ENCODE peak calls at places on chromosomes 6 and 20, in ten cellular contexts. I is A549, E is H54, P is right lobe of liver, B is Peyer's patch, O is stomach, T is heart left ventricle, W is spleen, H is breast epithelium, N is suprapubic skin. J is an unnamed sample.

GRCh38 chr6:76992553-76992952 is 470.7 kb downstream of the HTR1B start:
- DNase-seq in I (no peak), E (no peak), P (no peak), B (no peak), O (no peak), T (no peak), W (no peak), H (no peak), N (no peak), J (no peak)

GRCh38 chr6:53011993-53012392 is 16.9 kb upstream of the GSTA4 start:
- DNase-seq in I (no peak), E (no peak), P (no peak), B (no peak), O (no peak), T (no peak), W (no peak), H (no peak), N (no peak), J (no peak)

GRCh38 chr6:157764346-157765068 is 58.5 kb upstream of the SNX9 start:
- DNase-seq in I (peak), E (peak), P (no peak), B (peak), O (peak), T (peak), W (peak), H (peak), N (peak), J (peak)

GRCh38 chr20:17559338-17559737 is 10.5 kb upstream of the DSTN start:
- DNase-seq in I (no peak), E (no peak), P (no peak), B (no peak), O (no peak), T (no peak), W (no peak), H (no peak), N (no peak), J (no peak)

GRCh38 chr6:35146453-35146852 is 5.3 kb upstream of the TCP11 start:
- DNase-seq in I (peak), E (no peak), P (peak), B (peak), O (peak), T (no peak), W (no peak), H (no peak), N (no peak), J (peak)

GRCh38 chr6:148134566-148134965 is 208.1 kb upstream of the SASH1 start:
- DNase-seq in I (no peak), E (no peak), P (no peak), B (no peak), O (no peak), T (no peak), W (no peak), H (no peak), N (no peak), J (no peak)

GRCh38 chr6:28336284-28337024 is 506 bp upstream of the ZSCAN31 start:
- DNase-seq in I (no peak), E (no peak), P (no peak), B (peak), O (no peak), T (no peak), W (no peak), H (no peak), N (no peak), J (peak)

GRCh38 chr6:69084746-69085335 is 449.8 kb downstream of the ADGRB3 start:
- DNase-seq in I (peak), E (no peak), P (no peak), B (no peak), O (no peak), T (no peak), W (no peak), H (no peak), N (no peak), J (no peak)

GRCh38 chr6:47168176-47168575 is 126.0 kb upstream of the ADGRF1 start:
- DNase-seq in I (peak), E (peak), P (no peak), B (no peak), O (peak), T (no peak), W (no peak), H (no peak), N (no peak), J (peak)

GRCh38 chr6:166097914-166098522 is 69.6 kb downstream of the TBXT start:
- DNase-seq in I (peak), E (peak), P (peak), B (peak), O (peak), T (peak), W (peak), H (peak), N (no peak), J (peak)

GRCh38 chr20:44187763-44188709 is 1.0 kb upstream of the JPH2 start:
- DNase-seq in I (no peak), E (no peak), P (no peak), B (no peak), O (no peak), T (no peak), W (no peak), H (no peak), N (no peak), J (no peak)

GRCh38 chr20:44185574-44185973 is 1.4 kb downstream of the JPH2 start:
- DNase-seq in I (no peak), E (no peak), P (no peak), B (no peak), O (no peak), T (no peak), W (no peak), H (no peak), N (no peak), J (no peak)

GRCh38 chr20:44187054-44187762 is at the start of gene JPH2:
- DNase-seq in I (peak), E (peak), P (no peak), B (no peak), O (peak), T (peak), W (no peak), H (peak), N (no peak), J (peak)

GRCh38 chr20:44186201-44186600 is 787 bp downstream of the JPH2 start:
- DNase-seq in I (no peak), E (no peak), P (no peak), B (no peak), O (no peak), T (no peak), W (no peak), H (no peak), N (no peak), J (no peak)

GRCh38 chr20:44186674-44187053 is 324 bp downstream of the JPH2 start:
- DNase-seq in I (no peak), E (no peak), P (no peak), B (peak), O (no peak), T (no peak), W (no peak), H (no peak), N (no peak), J (peak)
- TF ChIP-seq POLR2A in I (no peak), E (no peak), P (no peak), B (no peak), O (no peak), T (no peak), W (no peak), H (no peak), N (no peak), J (peak)

GRCh38 chr6:36612101-36612625 is 18.0 kb downstream of the SRSF3 start:
- DNase-seq in I (no peak), E (no peak), P (peak), B (peak), O (no peak), T (no peak), W (peak), H (peak), N (peak), J (no peak)

GRCh38 chr6:36609582-36609981 is 15.4 kb downstream of the SRSF3 start:
- DNase-seq in I (no peak), E (no peak), P (peak), B (peak), O (no peak), T (no peak), W (no peak), H (no peak), N (peak), J (no peak)

GRCh38 chr6:36610576-36611336 is 16.6 kb downstream of the SRSF3 start:
- DNase-seq in I (no peak), E (no peak), P (peak), B (peak), O (no peak), T (no peak), W (peak), H (no peak), N (peak), J (no peak)

GRCh38 chr6:36608788-36609563 is 14.8 kb downstream of the SRSF3 start:
- DNase-seq in I (no peak), E (no peak), P (peak), B (peak), O (no peak), T (no peak), W (no peak), H (no peak), N (peak), J (no peak)

DNA sequence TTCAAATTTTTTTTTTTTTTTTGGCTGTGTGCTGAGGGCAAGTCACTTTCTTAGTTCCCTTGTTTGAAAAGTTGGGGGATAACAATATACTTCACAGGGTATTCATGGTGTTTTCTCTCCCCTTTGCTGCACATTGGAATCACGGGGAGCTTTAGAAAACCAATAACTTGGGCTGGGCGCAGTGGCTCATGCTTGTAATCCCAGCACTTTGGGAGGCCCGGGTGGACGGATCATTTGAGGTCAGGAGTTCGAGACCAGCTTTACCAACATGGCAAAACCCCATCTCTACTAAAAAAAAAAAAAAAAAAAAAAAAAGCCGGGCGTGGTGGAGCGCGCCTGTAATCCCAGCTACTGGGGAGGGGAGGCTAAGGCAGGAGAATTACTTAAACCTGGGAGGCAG is 15.9 kb downstream of the SRSF3 start:
- DNase-seq in I (no peak), E (no peak), P (peak), B (no peak), O (no peak), T (no peak), W (peak), H (peak), N (peak), J (no peak)
- TF ChIP-seq POLR2A in I (no peak), E (no peak), P (no peak), B (no peak), O (no peak), T (no peak), W (no peak), H (no peak), N (no peak), J (no peak)

DNA sequence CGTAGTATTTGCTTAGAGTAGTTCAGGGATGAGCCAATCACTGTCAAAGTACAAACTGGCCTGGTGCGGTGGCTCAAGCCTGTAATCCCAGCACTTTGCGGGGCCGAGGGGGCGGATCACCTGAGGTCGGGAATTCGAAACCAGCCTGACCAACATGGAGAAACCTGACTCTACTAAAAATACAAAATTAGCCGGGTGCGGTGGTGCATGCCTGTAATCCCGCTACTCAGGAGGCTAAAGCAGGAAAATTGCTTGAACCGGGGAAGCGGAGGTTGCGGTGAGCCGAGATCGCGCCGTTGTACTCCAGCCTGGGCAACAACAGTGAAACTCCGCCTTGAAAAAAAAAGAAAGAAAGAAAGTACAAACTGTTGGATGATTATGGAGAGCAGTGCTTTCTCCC is 27.5 kb upstream of the JARID2 start:
- DNase-seq in I (no peak), E (no peak), P (no peak), B (no peak), O (no peak), T (no peak), W (no peak), H (no peak), N (no peak), J (no peak)
- TF ChIP-seq POLR2A in I (no peak), E (no peak), P (no peak), B (no peak), O (no peak), T (no peak), W (no peak), H (no peak), N (no peak), J (no peak)

GRCh38 chr6:15522856-15523529 is 139.8 kb downstream of the DTNBP1 start:
- DNase-seq in I (no peak), E (no peak), P (no peak), B (no peak), O (peak), T (no peak), W (peak), H (peak), N (no peak), J (no peak)
- TF ChIP-seq POLR2A in I (no peak), E (no peak), P (no peak), B (no peak), O (no peak), T (no peak), W (no peak), H (no peak), N (no peak), J (no peak)

GRCh38 chr6:31660224-31660997 is at the start of gene C6orf47:
- DNase-seq in I (peak), E (peak), P (peak), B (peak), O (peak), T (peak), W (peak), H (peak), N (peak), J (peak)

GRCh38 chr6:31660998-31661866 is 654 bp upstream of the C6orf47 start:
- DNase-seq in I (no peak), E (no peak), P (no peak), B (no peak), O (no peak), T (no peak), W (no peak), H (no peak), N (no peak), J (no peak)

GRCh38 chr6:31663961-31664789 is 622 bp downstream of the GPANK1 start:
- DNase-seq in I (no peak), E (peak), P (no peak), B (peak), O (no peak), T (no peak), W (peak), H (no peak), N (no peak), J (peak)

GRCh38 chr6:31663087-31663960 is 1.5 kb downstream of the GPANK1 start:
- DNase-seq in I (no peak), E (no peak), P (no peak), B (no peak), O (no peak), T (no peak), W (no peak), H (no peak), N (no peak), J (no peak)

GRCh38 chr6:31661867-31662723 is 1.5 kb upstream of the C6orf47 start:
- DNase-seq in I (no peak), E (no peak), P (no peak), B (no peak), O (no peak), T (no peak), W (no peak), H (no peak), N (no peak), J (no peak)
- TF ChIP-seq POLR2A in I (no peak), E (no peak), P (no peak), B (no peak), O (no peak), T (no peak), W (no peak), H (no peak), N (no peak), J (no peak)

DNA sequence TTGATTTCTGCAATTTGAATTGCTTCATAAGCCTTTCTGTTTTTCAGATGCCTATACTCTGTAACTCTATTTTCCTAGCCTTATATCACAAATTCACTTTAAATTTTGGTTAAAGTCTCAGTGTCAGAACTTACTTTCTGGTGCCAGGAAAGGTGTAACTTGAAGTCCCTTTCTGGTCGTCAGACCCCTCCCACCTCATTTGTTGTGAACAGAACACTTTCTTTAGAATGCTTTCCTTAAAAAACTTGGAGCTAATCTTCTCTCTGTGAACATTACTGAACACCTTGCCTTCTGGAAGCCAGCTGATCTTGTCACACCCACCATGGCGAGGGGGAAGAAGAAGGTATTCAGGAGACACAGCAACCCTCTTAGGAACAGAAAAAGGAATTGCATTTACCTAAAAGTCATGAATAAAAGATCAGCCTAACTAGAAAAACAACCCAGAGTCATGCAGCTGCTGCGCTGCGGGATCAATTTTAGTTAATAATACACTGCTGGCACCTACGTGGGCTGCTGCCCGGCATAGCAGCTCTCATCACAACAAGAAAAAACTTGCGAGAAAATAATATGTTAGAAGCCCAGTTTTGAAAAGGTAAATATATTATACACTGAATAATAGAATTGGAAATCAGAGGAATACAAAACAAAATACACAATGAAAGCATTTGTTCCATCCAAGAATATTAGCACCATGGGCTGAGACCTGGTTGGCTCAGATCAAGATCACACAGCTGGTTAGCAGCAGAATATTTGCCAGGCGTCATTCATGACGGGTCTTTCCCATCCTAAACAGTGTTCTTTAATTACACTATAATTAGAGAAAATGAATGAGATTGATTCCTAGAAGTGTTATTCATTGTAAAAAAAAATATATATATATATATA is 5.7 kb upstream of the FAM217A start:
- DNase-seq in I (no peak), E (no peak), P (no peak), B (no peak), O (no peak), T (no peak), W (no peak), H (no peak), N (no peak), J (no peak)
- TF ChIP-seq POLR2A in I (no peak), E (no peak), P (no peak), B (no peak), O (no peak), T (no peak), W (no peak), H (no peak), N (no peak), J (no peak)

DNA sequence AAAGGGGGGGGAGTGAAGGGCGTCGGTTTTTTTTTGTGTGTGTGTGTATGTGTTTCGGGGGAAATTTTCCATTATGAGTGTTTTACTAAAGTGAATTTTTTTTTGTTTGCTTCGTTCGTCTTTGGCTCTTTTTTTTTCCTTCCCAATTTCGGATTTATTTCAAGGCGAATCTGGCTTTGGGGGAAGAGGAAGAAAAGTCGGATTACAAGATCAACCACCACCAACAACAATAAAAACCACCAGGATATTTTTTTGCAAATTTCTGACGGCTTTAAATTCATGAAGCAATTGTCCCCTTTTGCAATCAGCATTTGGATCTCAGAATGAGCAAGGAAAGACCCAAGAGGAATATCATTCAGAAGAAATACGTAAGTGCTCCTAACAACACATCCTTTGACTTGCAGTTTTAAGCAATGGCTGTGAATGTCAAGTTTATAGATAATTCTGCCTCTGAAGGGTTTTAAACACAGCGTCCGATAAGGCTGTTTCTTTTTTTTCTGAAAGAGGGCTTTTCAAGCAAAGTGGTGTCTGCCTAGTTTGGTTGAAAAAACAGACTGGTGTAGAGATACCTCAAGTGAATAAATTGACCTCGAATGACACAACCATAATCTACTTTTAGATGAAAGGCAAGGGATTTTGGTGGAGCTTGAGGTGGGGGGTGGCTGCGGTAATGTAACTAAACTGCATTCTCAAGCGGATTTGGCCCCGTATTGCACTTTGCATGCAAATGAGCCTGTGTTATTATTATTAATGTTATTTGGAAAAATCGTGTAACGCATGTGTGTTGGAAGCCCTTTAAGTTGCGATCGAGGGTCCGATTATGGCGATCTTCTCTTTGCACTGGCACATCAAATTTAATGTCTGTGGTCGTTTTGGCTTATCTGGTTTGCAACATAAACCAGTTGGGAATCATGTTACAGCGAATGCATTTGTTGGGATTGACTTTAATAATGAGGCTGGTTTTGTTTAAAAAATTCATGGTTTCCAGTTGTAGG is 645 bp downstream of the JARID2 start:
- DNase-seq in I (no peak), E (no peak), P (no peak), B (no peak), O (no peak), T (no peak), W (peak), H (no peak), N (no peak), J (no peak)
- TF ChIP-seq POLR2A in I (no peak), E (no peak), P (no peak), B (no peak), O (no peak), T (no peak), W (no peak), H (no peak), N (no peak), J (no peak)

DNA sequence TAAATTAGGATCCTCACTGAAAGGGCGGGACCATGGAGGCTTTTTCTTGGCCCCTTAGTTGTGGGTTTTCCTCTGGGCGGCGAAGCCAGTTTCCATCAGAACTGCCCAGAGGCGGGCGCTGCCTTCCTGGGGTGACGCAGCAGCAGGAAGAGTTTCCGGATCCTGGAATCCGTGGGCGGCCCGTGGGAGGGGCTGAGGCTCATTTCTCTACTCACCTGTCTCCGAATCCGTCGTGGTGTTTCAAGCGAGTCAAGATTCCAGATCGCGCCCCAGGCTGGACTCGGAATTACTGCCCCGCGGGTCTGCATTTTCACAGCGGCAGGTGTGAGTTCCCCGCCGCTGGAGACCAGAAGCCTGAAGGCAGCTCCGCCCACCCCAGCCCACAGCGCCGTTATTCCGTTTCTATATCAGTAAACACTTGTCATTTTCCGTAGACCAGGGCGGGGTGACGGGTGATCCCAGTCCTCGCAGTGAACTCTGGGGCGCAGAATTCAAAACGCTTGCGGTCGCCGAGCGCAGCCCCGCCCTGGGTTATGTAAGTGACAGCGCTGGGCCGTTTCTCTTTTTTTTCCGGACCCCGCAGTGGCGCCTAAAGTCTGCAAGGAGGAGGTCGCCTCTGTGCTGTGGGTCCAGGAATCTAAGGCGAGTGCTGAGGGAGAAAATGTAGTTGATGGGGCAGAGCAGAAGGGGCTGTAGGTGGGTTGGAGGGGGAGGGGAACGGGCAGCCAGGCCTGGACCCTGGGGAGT is 27.2 kb upstream of the POU5F1 start:
- DNase-seq in I (peak), E (peak), P (peak), B (peak), O (peak), T (peak), W (peak), H (peak), N (peak), J (peak)
- TF ChIP-seq POLR2A in I (peak), E (peak), P (peak), B (peak), O (no peak), T (no peak), W (peak), H (peak), N (peak), J (peak)

GRCh38 chr6:131303338-131303954 is 168.2 kb downstream of the AKAP7 start:
- DNase-seq in I (no peak), E (no peak), P (no peak), B (no peak), O (no peak), T (no peak), W (no peak), H (no peak), N (no peak), J (no peak)
- TF ChIP-seq POLR2A in I (no peak), E (no peak), P (no peak), B (no peak), O (no peak), T (no peak), W (no peak), H (no peak), N (no peak), J (no peak)